ENCODE peak calls at places on chromosomes 11 and 22, in seven cellular contexts. S is brain microvascular endothelial cell, G is BE2C, H is left lung, W is endothelial cell of umbilical vein, X is GM23338, E is pancreas. Q is an unnamed sample. For H3K36me3 and H3K27me3, the result is how much of the 10 kb centered on the place peaks cover.

GRCh38 chr22:17963015-17963414 is 61.3 kb downstream of the MICAL3 start:
- DNase-seq in S (no peak), X (no peak), E (no peak), W (no peak), H (no peak), G (no peak), Q (no peak)

GRCh38 chr11:5556596-5557188 is 8.4 kb upstream of the OR52H1 start:
- DNase-seq in S (no peak), H (no peak), E (no peak), X (no peak), W (no peak), G (no peak), Q (no peak)

GRCh38 chr11:33227578-33228261 is 29.5 kb upstream of the HIPK3 start:
- DNase-seq in E (no peak), S (no peak), X (no peak), H (no peak), W (no peak), G (no peak), Q (peak)

GRCh38 chr22:37561209-37562048 is 1.1 kb downstream of the CDC42EP1 start:
- DNase-seq in W (peak), H (peak), S (peak), G (peak), X (peak), E (peak), Q (peak)

GRCh38 chr11:114683007-114683406 is 4.7 kb downstream of the NXPE2 start:
- DNase-seq in H (no peak), G (no peak), S (no peak), E (no peak), W (no peak), X (peak), Q (no peak)

GRCh38 chr22:33083212-33083611 is 25.0 kb upstream of the SYN3 start:
- DNase-seq in E (no peak), S (no peak), X (peak), H (no peak), G (no peak), W (no peak), Q (peak)

GRCh38 chr22:27377901-27378300 is 423.7 kb downstream of the MN1 start:
- DNase-seq in H (no peak), W (no peak), X (no peak), S (peak), G (peak), E (peak), Q (no peak)

GRCh38 chr11:27183672-27184457 is 143.2 kb downstream of the BBOX1 start:
- DNase-seq in S (peak), H (no peak), E (peak), X (peak), G (peak), W (peak), Q (peak)

GRCh38 chr11:57294225-57295131 is 30.3 kb downstream of the TNKS1BP1 start:
- DNase-seq in X (no peak), W (peak), H (peak), S (no peak), G (no peak), E (peak), Q (peak)

GRCh38 chr11:118304809-118305248 is 299 bp downstream of the CD3E start:
- DNase-seq in E (no peak), X (no peak), H (no peak), W (no peak), G (no peak), S (no peak), Q (no peak)

GRCh38 chr11:67357831-67358555 is 4.6 kb upstream of the POLD4 start:
- DNase-seq in H (no peak), S (no peak), W (no peak), X (no peak), E (no peak), G (no peak), Q (peak)

GRCh38 chr11:121352301-121352891 is 59.8 kb downstream of the SC5D start:
- DNase-seq in H (no peak), W (no peak), E (no peak), X (no peak), S (no peak), G (no peak), Q (no peak)

GRCh38 chr11:116890193-116890592 is 52.8 kb upstream of the APOA1 start:
- DNase-seq in X (no peak), G (no peak), H (no peak), E (no peak), W (peak), S (no peak), Q (no peak)

GRCh38 chr11:76214968-76215548 is 8.8 kb upstream of the WNT11 start:
- DNase-seq in H (no peak), E (no peak), W (no peak), S (no peak), X (no peak), G (no peak), Q (no peak)

GRCh38 chr11:36454991-36455611 is 55.0 kb downstream of the TRAF6 start:
- DNase-seq in X (peak), H (peak), S (peak), W (no peak), E (no peak), G (no peak), Q (no peak)

GRCh38 chr22:50542416-50542927 is 3.2 kb upstream of the KLHDC7B start:
- DNase-seq in W (no peak), X (no peak), G (no peak), H (peak), E (no peak), S (no peak), Q (peak)

GRCh38 chr11:102191832-102192231 is 81.6 kb downstream of the YAP1 start:
- DNase-seq in X (no peak), G (no peak), E (no peak), H (no peak), W (no peak), S (no peak), Q (no peak)

GRCh38 chr11:117220568-117220967 is 11.3 kb downstream of the PCSK7 start:
- DNase-seq in E (peak), S (no peak), G (no peak), X (no peak), H (no peak), W (no peak), Q (no peak)

GRCh38 chr11:107921997-107922396 is 6.3 kb upstream of the RAB39A start:
- DNase-seq in X (no peak), G (no peak), H (no peak), S (no peak), W (no peak), E (no peak), Q (no peak)

GRCh38 chr11:107996025-107996776 is 12.5 kb upstream of the CUL5 start:
- DNase-seq in G (no peak), W (no peak), X (no peak), E (no peak), S (no peak), H (no peak), Q (no peak)

GRCh38 chr11:22432331-22433065 is 94.3 kb downstream of the SLC17A6 start:
- DNase-seq in E (peak), X (peak), S (peak), H (peak), G (peak), W (peak), Q (no peak)

GRCh38 chr11:98940913-98941312 is 79.8 kb upstream of the CNTN5 start:
- DNase-seq in H (no peak), W (no peak), E (no peak), X (peak), G (no peak), S (no peak), Q (peak)

GRCh38 chr22:30755760-30756124 is 61.1 kb downstream of the OSBP2 start:
- DNase-seq in E (no peak), H (no peak), S (no peak), G (no peak), X (no peak), W (no peak), Q (no peak)

GRCh38 chr11:112795896-112796686 is 165.1 kb upstream of the NCAM1 start:
- DNase-seq in G (no peak), E (no peak), H (no peak), X (no peak), S (no peak), W (no peak), Q (no peak)

GRCh38 chr11:74462009-74462408 is 5.3 kb downstream of the KCNE3 start:
- DNase-seq in E (peak), W (no peak), S (no peak), X (peak), H (peak), G (peak), Q (no peak)

GRCh38 chr11:15073361-15074205 is at the start of gene CALCB:
- DNase-seq in G (peak), X (peak), E (peak), W (no peak), S (no peak), H (peak), Q (peak)

GRCh38 chr11:19921976-19922688 is 209.5 kb downstream of the NAV2 start:
- DNase-seq in G (no peak), S (no peak), H (no peak), W (no peak), X (no peak), E (no peak), Q (no peak)

GRCh38 chr11:1491379-1491778 is 4.8 kb upstream of the MOB2 start:
- DNase-seq in S (no peak), H (no peak), W (no peak), E (no peak), G (no peak), X (no peak), Q (no peak)

GRCh38 chr11:128551641-128552335 is 35.6 kb downstream of the ETS1 start:
- DNase-seq in G (no peak), E (no peak), X (no peak), W (no peak), H (no peak), S (no peak), Q (no peak)

GRCh38 chr22:47198801-47199251 is 436.4 kb downstream of the TBC1D22A start:
- DNase-seq in W (no peak), H (no peak), G (no peak), E (no peak), S (no peak), X (no peak), Q (no peak)

GRCh38 chr11:116687458-116688201 is 85.2 kb downstream of the BUD13 start:
- DNase-seq in W (no peak), X (peak), G (no peak), H (no peak), E (no peak), S (no peak), Q (no peak)

GRCh38 chr11:284081-285020 is 4.6 kb upstream of the PGGHG start:
- DNase-seq in X (no peak), E (no peak), G (no peak), W (no peak), H (peak), S (no peak), Q (no peak)

GRCh38 chr11:16403448-16403803 is 47.1 kb upstream of the SOX6 start:
- DNase-seq in S (no peak), H (no peak), E (no peak), X (no peak), W (peak), G (no peak), Q (no peak)

GRCh38 chr11:819129-819931 is 616 bp downstream of the PNPLA2 start:
- DNase-seq in H (peak), E (peak), W (peak), X (peak), G (peak), S (peak), Q (peak)

DNA sequence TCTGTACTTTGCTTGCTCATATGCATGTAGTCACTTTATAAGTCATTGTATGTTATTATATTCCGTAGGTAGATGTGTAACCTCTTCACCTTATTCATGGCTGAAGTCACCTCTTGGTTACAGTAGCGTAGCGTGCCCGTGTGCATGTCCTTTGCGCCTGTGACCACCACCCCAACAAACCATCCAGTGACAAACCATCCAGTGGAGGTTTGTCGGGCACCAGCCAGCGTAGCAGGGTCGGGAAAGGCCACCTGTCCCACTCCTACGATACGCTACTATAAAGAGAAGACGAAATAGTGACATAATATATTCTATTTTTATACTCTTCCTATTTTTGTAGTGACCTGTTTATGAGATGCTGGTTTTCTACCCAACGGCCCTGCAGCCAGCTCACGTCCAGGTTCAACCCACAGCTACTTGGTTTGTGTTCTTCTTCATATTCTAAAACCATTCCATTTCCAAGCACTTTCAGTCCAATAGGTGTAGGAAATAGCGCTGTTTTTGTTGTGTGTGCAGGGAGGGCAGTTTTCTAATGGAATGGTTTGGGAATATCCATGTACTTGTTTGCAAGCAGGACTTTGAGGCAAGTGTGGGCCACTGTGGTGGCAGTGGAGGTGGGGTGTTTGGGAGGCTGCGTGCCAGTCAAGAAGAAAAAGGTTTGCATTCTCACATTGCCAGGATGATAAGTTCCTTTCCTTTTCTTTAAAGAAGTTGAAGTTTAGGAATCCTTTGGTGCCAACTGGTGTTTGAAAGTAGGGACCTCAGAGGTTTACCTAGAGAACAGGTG is 11.1 kb downstream of the CCND1 start:
- DNase-seq in G (no peak), W (no peak), X (no peak), S (no peak), H (peak), E (no peak), Q (no peak)
- H3K36me3 ChIP-seq in G (half or more), W (under half), X (under half), S (half or more), H (under half), E (under half), Q (under half)

GRCh38 chr11:72763823-72764222 is 11.6 kb upstream of the ARAP1 start:
- DNase-seq in G (no peak), X (no peak), E (no peak), H (no peak), S (no peak), W (no peak), Q (no peak)
- TF ChIP-seq CTCF in G (no peak), X (no peak), E (no peak), H (no peak), S (no peak), W (no peak), Q (no peak)

GRCh38 chr22:38641476-38641875 is 14.7 kb downstream of the FAM227A start:
- DNase-seq in S (no peak), E (no peak), G (no peak), W (no peak), H (no peak), X (no peak), Q (no peak)
- H3K27me3 ChIP-seq in S (under half), E (under half), G (under half), W (under half), H (under half), X (under half), Q (under half)

GRCh38 chr11:72821920-72822799 is 7.9 kb downstream of the ATG16L2 start:
- DNase-seq in S (peak), X (peak), G (peak), W (peak), H (peak), E (peak), Q (peak)
- H3K36me3 ChIP-seq in S (under half), X (under half), G (under half), W (under half), H (under half), E (under half), Q (under half)

DNA sequence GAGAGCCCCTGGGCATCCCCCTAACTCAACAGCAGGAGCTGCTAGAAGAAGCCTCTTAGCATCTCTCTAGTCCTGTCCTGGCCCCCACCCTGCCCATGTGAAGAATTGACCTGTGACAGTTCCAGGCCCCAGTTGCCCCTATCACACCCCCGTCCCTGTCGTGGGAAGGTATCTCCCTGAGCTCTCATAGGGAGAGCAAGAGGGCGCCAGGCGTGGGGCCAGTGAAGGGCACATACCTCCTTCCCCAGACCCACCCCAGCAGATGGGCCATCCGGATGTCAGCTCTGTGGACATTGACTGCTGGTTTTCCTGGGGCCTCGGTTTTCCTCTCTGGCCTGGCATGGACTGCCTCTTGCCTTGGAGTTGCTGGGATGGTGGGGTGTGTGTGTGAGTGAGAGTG is 29.5 kb downstream of the CD82 start:
- DNase-seq in G (no peak), H (no peak), X (no peak), S (no peak), E (no peak), W (no peak), Q (no peak)
- TF ChIP-seq CTCF in G (no peak), H (no peak), X (no peak), S (no peak), E (no peak), W (no peak), Q (no peak)

DNA sequence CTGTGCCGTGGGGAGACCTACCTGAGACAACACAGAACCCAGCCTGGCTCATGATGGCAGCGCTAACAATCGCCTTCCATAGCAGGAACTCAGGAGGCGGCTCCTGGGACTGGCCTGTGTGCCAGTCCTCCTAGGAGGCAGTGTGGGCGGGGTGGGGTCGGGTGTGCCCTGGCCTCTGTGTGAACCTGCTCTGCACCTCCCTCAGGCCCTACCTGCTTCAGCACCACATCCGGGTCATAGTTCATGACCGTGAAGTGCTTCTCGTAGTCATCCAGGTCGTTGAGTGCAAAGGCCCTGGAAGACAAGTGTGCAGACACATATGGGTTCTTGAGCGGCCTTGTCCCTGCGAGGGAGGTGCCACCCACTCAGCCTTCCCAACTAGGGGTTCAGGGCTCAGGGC is 15.3 kb downstream of the TTLL12 start:
- DNase-seq in W (no peak), X (no peak), E (no peak), H (no peak), S (no peak), G (no peak), Q (no peak)
- H3K27me3 ChIP-seq in W (under half), X (under half), E (under half), H (under half), S (under half), G (under half), Q (under half)

DNA sequence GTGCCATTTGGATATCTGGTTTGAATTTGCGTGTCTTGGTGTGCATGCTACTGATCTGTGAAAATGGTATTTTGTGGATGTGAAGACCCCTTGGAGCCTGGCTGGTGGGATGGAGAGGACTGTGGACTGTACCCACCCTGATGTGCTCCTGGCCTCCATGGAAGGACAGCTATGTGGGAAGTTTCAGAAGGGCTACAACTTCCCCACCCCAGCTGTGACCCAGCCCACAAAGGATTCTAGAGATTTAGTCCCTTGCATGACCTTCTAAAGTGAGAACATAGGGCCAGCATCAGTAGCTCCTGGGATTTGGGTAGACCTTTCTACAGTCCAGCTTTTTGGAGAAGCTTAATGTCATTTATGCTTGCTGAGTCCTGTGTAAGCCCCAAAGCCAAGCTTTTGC is 173.4 kb downstream of the BCR start:
- DNase-seq in X (no peak), S (no peak), H (no peak), E (no peak), W (no peak), G (no peak), Q (no peak)
- H3K36me3 ChIP-seq in X (under half), S (under half), H (under half), E (under half), W (under half), G (under half), Q (under half)

DNA sequence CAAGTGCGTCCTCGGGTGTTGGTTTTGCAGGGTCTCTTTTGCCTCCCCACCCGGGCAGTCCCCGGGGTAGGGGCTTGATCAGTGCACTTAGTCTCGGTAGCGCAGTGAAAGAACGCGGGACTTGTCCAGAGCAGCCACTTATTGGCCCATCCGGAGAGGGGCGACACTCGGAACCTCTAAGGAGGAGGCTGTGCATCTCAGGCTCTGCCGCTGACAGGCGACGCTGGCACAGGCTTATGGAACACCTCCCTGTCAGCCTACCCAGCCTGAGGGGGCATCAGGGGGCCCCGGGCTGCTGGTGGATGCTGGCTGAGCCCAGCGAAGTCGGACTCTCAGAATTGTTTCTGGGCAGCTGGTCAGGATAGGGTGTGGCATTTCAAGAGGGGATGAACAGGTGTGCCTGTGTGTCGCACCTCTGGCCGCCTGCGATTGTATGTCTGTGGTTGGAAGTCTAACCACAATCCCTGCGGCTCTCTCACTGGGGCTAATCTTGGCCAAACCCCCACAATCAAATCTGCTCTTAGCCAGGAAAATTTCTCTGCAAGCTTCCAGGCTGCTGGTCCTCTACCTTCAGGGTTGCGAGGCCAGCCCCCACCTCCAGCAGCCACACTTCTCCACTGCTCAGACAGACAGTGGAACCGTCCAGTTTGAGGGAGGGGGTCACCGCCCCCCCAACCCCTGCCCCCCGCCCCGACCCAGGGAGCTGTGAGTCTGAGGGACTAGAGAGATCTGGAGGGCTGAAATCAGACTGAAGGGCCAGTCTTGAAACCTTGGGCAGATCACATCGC is 814 bp downstream of the ATG16L2 start:
- DNase-seq in G (peak), X (peak), S (peak), H (no peak), W (peak), E (peak), Q (peak)
- TF ChIP-seq CTCF in G (peak), X (peak), S (no peak), H (no peak), W (no peak), E (no peak), Q (no peak)

GRCh38 chr11:45704635-45705034 is 39.2 kb upstream of the CHST1 start:
- DNase-seq in H (no peak), G (no peak), X (no peak), S (no peak), E (no peak), W (no peak), Q (no peak)
- H3K27me3 ChIP-seq in H (under half), G (under half), X (under half), S (under half), E (under half), W (under half), Q (under half)